ENCODE peak calls at places on chromosome 15, in four cellular contexts. G is HCEC 1CT, Y is activated gamma-delta T cell treated with Interleukin-2 at 50 U/mL for 16 hours, L is HuH-7. U is an unnamed sample.

GRCh38 chr15:43518073-43518761 is 809 bp downstream of the MAP1A start:
- DNase-seq in L (no peak), G (peak; percentile 2), Y (no peak), U (no peak)

GRCh38 chr15:77608774-77609173 is 23.9 kb downstream of the LINGO1 start:
- DNase-seq in Y (no peak), G (no peak), L (no peak), U (no peak)

GRCh38 chr15:47834093-47834492 is 116.8 kb downstream of the SEMA6D start:
- DNase-seq in G (no peak), Y (no peak), L (no peak), U (no peak)

GRCh38 chr15:39934415-39935044 is 615 bp downstream of the EIF2AK4 start:
- DNase-seq in G (no peak), L (peak; percentile 19), Y (no peak), U (no peak)

GRCh38 chr15:90097475-90097874 is 4.8 kb downstream of the IDH2 start:
- DNase-seq in Y (peak; percentile 59), L (no peak), G (no peak), U (no peak)

GRCh38 chr15:75720297-75720696 is 7.6 kb upstream of the CSPG4 start:
- DNase-seq in L (no peak), G (no peak), Y (no peak), U (no peak)

GRCh38 chr15:37933685-37934084 is 755 bp upstream of the TMCO5A start:
- DNase-seq in L (no peak), G (peak; percentile 75), Y (no peak), U (peak; percentile 50)

GRCh38 chr15:55204464-55204863 is 7.7 kb upstream of the RSL24D1 start:
- DNase-seq in L (no peak), Y (no peak), G (no peak), U (no peak)

GRCh38 chr15:48966595-48967301 is 3.0 kb upstream of the SHC4 start:
- DNase-seq in Y (peak; percentile 31), L (no peak), G (peak; percentile 82), U (peak; percentile 66)

GRCh38 chr15:79045041-79045440 is 45.5 kb downstream of the RASGRF1 start:
- DNase-seq in Y (no peak), G (no peak), L (no peak), U (no peak)

GRCh38 chr15:61256231-61256630 is 27.1 kb upstream of the RORA start:
- DNase-seq in G (peak; percentile 62), Y (no peak), L (no peak), U (no peak)

GRCh38 chr15:85865070-85865684 is 70.5 kb upstream of the KLHL25 start:
- DNase-seq in L (peak; percentile 64), Y (no peak), G (peak; percentile 30), U (peak; percentile 8)

GRCh38 chr15:56857828-56858227 is 60.6 kb upstream of the TCF12 start:
- DNase-seq in Y (no peak), L (no peak), G (no peak), U (no peak)

GRCh38 chr15:92429378-92430066 is 35.8 kb downstream of the ST8SIA2 start:
- DNase-seq in G (no peak), L (no peak), Y (no peak), U (peak; percentile 83)

GRCh38 chr15:100690032-100690785 is 87.8 kb downstream of the ASB7 start:
- DNase-seq in Y (no peak), L (no peak), G (no peak), U (no peak)

GRCh38 chr15:83185561-83185960 is 22.1 kb downstream of the HDGFL3 start:
- DNase-seq in G (no peak), L (no peak), Y (no peak), U (no peak)

GRCh38 chr15:56353740-56354139 is 11.5 kb upstream of the TEX9 start:
- DNase-seq in G (no peak), Y (no peak), L (no peak), U (no peak)

GRCh38 chr15:33313491-33313890 is 2.7 kb downstream of the RYR3 start:
- DNase-seq in L (no peak), G (no peak), Y (no peak), U (no peak)

GRCh38 chr15:87826119-87826730 is 430.3 kb downstream of the NTRK3 start:
- DNase-seq in G (no peak), Y (no peak), L (no peak), U (no peak)

GRCh38 chr15:74444106-74445062 is 10.6 kb upstream of the SEMA7A start:
- DNase-seq in L (no peak), Y (no peak), G (no peak), U (no peak)

U was measured in HFFc6.